ENCODE peak calls at places on chromosomes 7 and 10, in four cellular contexts. One of them, this sample, is unnamed.

GRCh38 chr7:158111906-158112570 is 475.6 kb downstream of the PTPRN2 start:
- DNase-seq in HFF-Myc: no peak
- DNase-seq in Peyer's patch: no peak
- DNase-seq in NB4: no peak
- DNase-seq in this sample: no peak

GRCh38 chr10:11401314-11402222 is 209.9 kb downstream of the USP6NL start:
- DNase-seq in NB4: no peak
- DNase-seq in HFF-Myc: no peak
- DNase-seq in Peyer's patch: peak
- DNase-seq in this sample: no peak

GRCh38 chr7:151648429-151648828 is 128.7 kb upstream of the RHEB start:
- DNase-seq in NB4: no peak
- DNase-seq in Peyer's patch: no peak
- DNase-seq in HFF-Myc: no peak
- DNase-seq in this sample: no peak

GRCh38 chr7:134619627-134620331 is 26.9 kb upstream of the BPGM start:
- DNase-seq in HFF-Myc: peak
- DNase-seq in Peyer's patch: no peak
- DNase-seq in NB4: no peak
- DNase-seq in this sample: peak

GRCh38 chr10:19310121-19310520 is 261.5 kb downstream of the MALRD1 start:
- DNase-seq in HFF-Myc: no peak
- DNase-seq in Peyer's patch: no peak
- DNase-seq in NB4: no peak
- DNase-seq in this sample: no peak

GRCh38 chr10:43125274-43125845 is 12.9 kb upstream of the CSGALNACT2 start:
- DNase-seq in HFF-Myc: no peak
- DNase-seq in Peyer's patch: no peak
- DNase-seq in NB4: no peak
- DNase-seq in this sample: no peak

GRCh38 chr10:61904711-61905445 is 3.4 kb downstream of the ARID5B start:
- DNase-seq in Peyer's patch: peak
- DNase-seq in NB4: peak
- DNase-seq in HFF-Myc: peak
- DNase-seq in this sample: no peak

GRCh38 chr7:149196705-149197171 is 1.4 kb downstream of the ZNF282 start:
- DNase-seq in Peyer's patch: no peak
- DNase-seq in HFF-Myc: no peak
- DNase-seq in NB4: peak
- DNase-seq in this sample: no peak

GRCh38 chr10:6416892-6417512 is 163.1 kb downstream of the PRKCQ start:
- DNase-seq in HFF-Myc: peak
- DNase-seq in Peyer's patch: no peak
- DNase-seq in NB4: peak
- DNase-seq in this sample: no peak

GRCh38 chr10:114767589-114768393 is 53.8 kb upstream of the FHIP2A start:
- DNase-seq in NB4: no peak
- DNase-seq in HFF-Myc: no peak
- DNase-seq in Peyer's patch: no peak
- DNase-seq in this sample: no peak

GRCh38 chr10:113399051-113399450 is 153.8 kb upstream of the HABP2 start:
- DNase-seq in Peyer's patch: no peak
- DNase-seq in HFF-Myc: no peak
- DNase-seq in NB4: no peak
- DNase-seq in this sample: no peak

GRCh38 chr10:50892467-50892866 is 7.0 kb upstream of the A1CF start:
- DNase-seq in HFF-Myc: no peak
- DNase-seq in Peyer's patch: no peak
- DNase-seq in NB4: no peak
- DNase-seq in this sample: no peak

GRCh38 chr7:926061-927030 is 28.1 kb downstream of the ADAP1 start:
- DNase-seq in HFF-Myc: no peak
- DNase-seq in NB4: no peak
- DNase-seq in Peyer's patch: no peak
- DNase-seq in this sample: no peak

GRCh38 chr10:20007426-20007825 is 191.2 kb downstream of the PLXDC2 start:
- DNase-seq in Peyer's patch: no peak
- DNase-seq in NB4: no peak
- DNase-seq in HFF-Myc: no peak
- DNase-seq in this sample: no peak

GRCh38 chr10:126921162-126921561 is 15.9 kb downstream of the DOCK1 start:
- DNase-seq in NB4: no peak
- DNase-seq in Peyer's patch: no peak
- DNase-seq in HFF-Myc: no peak
- DNase-seq in this sample: no peak

GRCh38 chr10:77417359-77417758 is 220.2 kb downstream of the KCNMA1 start:
- DNase-seq in NB4: no peak
- DNase-seq in Peyer's patch: no peak
- DNase-seq in HFF-Myc: no peak
- DNase-seq in this sample: no peak

GRCh38 chr7:136114966-136115762 is 138.0 kb upstream of the MTPN start:
- DNase-seq in NB4: peak
- DNase-seq in Peyer's patch: peak
- DNase-seq in HFF-Myc: no peak
- DNase-seq in this sample: no peak

GRCh38 chr7:47170516-47170915 is 411.4 kb downstream of the TNS3 start:
- DNase-seq in HFF-Myc: no peak
- DNase-seq in NB4: no peak
- DNase-seq in Peyer's patch: no peak
- DNase-seq in this sample: no peak

GRCh38 chr7:101772508-101773306 is 44.7 kb upstream of the CUX1 start:
- DNase-seq in Peyer's patch: no peak
- DNase-seq in HFF-Myc: no peak
- DNase-seq in NB4: no peak
- DNase-seq in this sample: no peak

GRCh38 chr10:25682203-25682950 is 251.7 kb upstream of the MYO3A start:
- DNase-seq in HFF-Myc: no peak
- DNase-seq in NB4: no peak
- DNase-seq in Peyer's patch: no peak
- DNase-seq in this sample: no peak

GRCh38 chr10:111677747-111678146 is 505.8 kb downstream of the GPAM start:
- DNase-seq in HFF-Myc: no peak
- DNase-seq in NB4: no peak
- DNase-seq in Peyer's patch: no peak
- DNase-seq in this sample: no peak

DNA sequence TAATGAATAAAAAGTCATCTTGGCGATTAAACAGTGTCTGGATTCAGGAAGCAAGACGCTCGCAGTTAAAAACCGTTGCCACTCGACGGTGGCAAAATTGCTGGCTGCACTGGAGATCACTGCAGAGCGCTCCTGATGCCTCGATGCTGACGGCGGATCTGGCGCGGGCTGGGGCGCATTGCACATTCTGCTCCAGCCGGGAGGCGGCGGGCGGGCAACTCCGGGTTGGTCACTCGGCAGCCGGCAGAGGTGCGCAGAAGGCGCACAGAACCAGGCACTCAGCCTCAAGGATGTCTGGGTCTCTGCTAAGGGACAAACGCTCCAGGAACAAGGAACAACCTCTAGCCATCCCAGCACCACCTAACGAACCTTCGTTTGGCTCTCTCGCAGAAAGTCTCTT is 254.5 kb downstream of the OTUD1 start:
- DNase-seq in Peyer's patch: no peak
- DNase-seq in NB4: no peak
- DNase-seq in HFF-Myc: no peak
- DNase-seq in this sample: no peak
- H3K4me3 ChIP-seq in Peyer's patch: no peak
- H3K4me3 ChIP-seq in NB4: no peak
- H3K4me3 ChIP-seq in HFF-Myc: no peak
- H3K4me3 ChIP-seq in this sample: no peak

DNA sequence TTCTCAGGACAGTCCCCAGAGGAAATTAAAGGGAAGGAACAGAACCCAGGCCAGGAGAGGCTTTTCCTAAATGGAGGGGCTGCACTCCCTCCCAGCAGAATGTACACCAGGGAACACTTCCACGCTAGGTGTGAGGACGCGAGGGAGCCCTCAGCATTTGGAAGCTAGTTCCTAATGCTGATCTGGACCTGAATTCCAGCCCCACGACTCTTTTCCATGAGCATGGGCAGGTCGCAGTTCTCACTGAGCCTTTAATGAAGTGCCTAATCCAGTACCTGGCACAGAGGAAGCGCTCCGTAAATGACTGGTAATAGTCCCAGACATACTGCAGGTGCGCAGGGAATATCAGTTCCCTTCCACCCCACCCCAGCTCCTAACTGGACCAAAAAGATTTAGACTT is 1.1 kb downstream of the ALOX5 start:
- DNase-seq in HFF-Myc: no peak
- DNase-seq in Peyer's patch: no peak
- DNase-seq in NB4: no peak
- DNase-seq in this sample: no peak
- H3K4me3 ChIP-seq in HFF-Myc: no peak
- H3K4me3 ChIP-seq in Peyer's patch: peak
- H3K4me3 ChIP-seq in NB4: no peak
- H3K4me3 ChIP-seq in this sample: no peak

GRCh38 chr10:107166378-107166777 is 1.9 kb upstream of the SORCS1 start:
- DNase-seq in NB4: no peak
- DNase-seq in Peyer's patch: no peak
- DNase-seq in HFF-Myc: no peak
- DNase-seq in this sample: no peak

GRCh38 chr10:107163904-107164861 is at the start of gene SORCS1:
- DNase-seq in HFF-Myc: no peak
- DNase-seq in NB4: no peak
- DNase-seq in Peyer's patch: no peak
- DNase-seq in this sample: no peak

GRCh38 chr10:107165007-107165406 is 501 bp upstream of the SORCS1 start:
- DNase-seq in HFF-Myc: no peak
- DNase-seq in Peyer's patch: no peak
- DNase-seq in NB4: no peak
- DNase-seq in this sample: no peak

GRCh38 chr10:107160866-107161265 is 3.6 kb downstream of the SORCS1 start:
- DNase-seq in NB4: no peak
- DNase-seq in Peyer's patch: no peak
- DNase-seq in HFF-Myc: no peak
- DNase-seq in this sample: no peak

GRCh38 chr10:107163086-107163880 is 1.2 kb downstream of the SORCS1 start:
- DNase-seq in NB4: no peak
- DNase-seq in HFF-Myc: no peak
- DNase-seq in Peyer's patch: no peak
- DNase-seq in this sample: no peak
- H3K4me3 ChIP-seq in NB4: no peak
- H3K4me3 ChIP-seq in HFF-Myc: no peak
- H3K4me3 ChIP-seq in Peyer's patch: no peak
- H3K4me3 ChIP-seq in this sample: no peak

DNA sequence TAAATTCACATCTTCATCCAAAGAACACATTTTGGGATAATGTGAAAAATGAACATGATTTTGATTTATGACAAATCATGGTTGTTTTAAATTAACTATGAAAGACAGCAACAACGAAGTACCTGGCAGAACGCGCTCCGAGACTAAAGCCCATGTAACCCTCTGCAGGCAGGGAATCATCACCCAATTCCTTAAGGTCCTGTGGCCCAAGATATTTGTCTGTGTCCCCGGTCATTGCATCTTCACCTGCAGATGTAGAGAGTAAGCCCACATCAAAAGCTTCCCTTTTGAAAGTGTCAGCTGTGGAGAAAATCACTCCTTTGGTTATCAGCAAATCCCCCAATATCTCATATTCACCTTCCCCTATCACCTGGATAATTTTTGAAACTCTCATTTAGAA is 232.5 kb upstream of the CCDC6 start:
- DNase-seq in Peyer's patch: no peak
- DNase-seq in NB4: no peak
- DNase-seq in HFF-Myc: no peak
- DNase-seq in this sample: no peak
- H3K4me3 ChIP-seq in Peyer's patch: no peak
- H3K4me3 ChIP-seq in NB4: no peak
- H3K4me3 ChIP-seq in HFF-Myc: no peak
- H3K4me3 ChIP-seq in this sample: no peak

GRCh38 chr7:23373151-23374004 is 74.2 kb downstream of the MALSU1 start:
- DNase-seq in HFF-Myc: peak
- DNase-seq in Peyer's patch: peak
- DNase-seq in NB4: peak
- DNase-seq in this sample: no peak

GRCh38 chr7:23369695-23370404 is 70.7 kb downstream of the MALSU1 start:
- DNase-seq in HFF-Myc: no peak
- DNase-seq in NB4: no peak
- DNase-seq in Peyer's patch: no peak
- DNase-seq in this sample: no peak

GRCh38 chr7:23372671-23373070 is 73.5 kb downstream of the MALSU1 start:
- DNase-seq in NB4: no peak
- DNase-seq in Peyer's patch: no peak
- DNase-seq in HFF-Myc: no peak
- DNase-seq in this sample: no peak

GRCh38 chr7:23369100-23369499 is 70.0 kb downstream of the MALSU1 start:
- DNase-seq in HFF-Myc: no peak
- DNase-seq in NB4: no peak
- DNase-seq in Peyer's patch: no peak
- DNase-seq in this sample: no peak
- H3K4me3 ChIP-seq in HFF-Myc: no peak
- H3K4me3 ChIP-seq in NB4: no peak
- H3K4me3 ChIP-seq in Peyer's patch: no peak
- H3K4me3 ChIP-seq in this sample: no peak

GRCh38 chr7:4181446-4181845 is 500.6 kb upstream of the FOXK1 start:
- DNase-seq in HFF-Myc: no peak
- DNase-seq in NB4: no peak
- DNase-seq in Peyer's patch: no peak
- DNase-seq in this sample: no peak
- H3K4me3 ChIP-seq in HFF-Myc: no peak
- H3K4me3 ChIP-seq in NB4: no peak
- H3K4me3 ChIP-seq in Peyer's patch: no peak
- H3K4me3 ChIP-seq in this sample: no peak